ENCODE peak calls at places on chromosomes 3 and 15, in ten cellular contexts. B is HepG2, E is endothelial cell of umbilical vein, F is lower lobe of right lung, X is RWPE1, N is tibial artery, L is astrocyte, Z is cardiac muscle cell, S is uterus, D is upper lobe of right lung. P is an unnamed sample.

GRCh38 chr3:189272500-189273119 is 100.8 kb downstream of the TPRG1 start:
- DNase-seq in B (no peak), E (no peak), F (no peak), X (no peak), N (no peak), L (no peak), Z (peak), S (no peak), D (no peak), P (no peak)

GRCh38 chr3:125386811-125387210 is 11.7 kb upstream of the ZNF148 start:
- DNase-seq in B (no peak), E (no peak), F (no peak), X (no peak), N (peak), L (peak), Z (peak), S (no peak), D (no peak), P (no peak)

GRCh38 chr3:191328383-191328962 is 721 bp upstream of the CCDC50 start:
- DNase-seq in B (no peak), E (peak), F (no peak), X (no peak), N (no peak), L (peak), Z (no peak), S (no peak), D (no peak), P (no peak)

GRCh38 chr15:52331490-52332240 is 36.1 kb upstream of the MYO5C start:
- DNase-seq in B (peak), E (peak), F (no peak), X (peak), N (no peak), L (peak), Z (peak), S (no peak), D (no peak), P (no peak)

GRCh38 chr15:101773496-101774100 is 29.7 kb upstream of the OR4F6 start:
- DNase-seq in B (peak), E (no peak), F (no peak), X (no peak), N (no peak), L (no peak), Z (no peak), S (no peak), D (no peak), P (peak)

GRCh38 chr15:81611679-81612078 is 237.7 kb upstream of the TMC3 start:
- DNase-seq in B (no peak), E (no peak), F (no peak), X (no peak), N (no peak), L (no peak), Z (no peak), S (no peak), D (no peak), P (no peak)

GRCh38 chr15:78950906-78951840 is 6.3 kb upstream of the CTSH start:
- DNase-seq in B (peak), E (no peak), F (no peak), X (no peak), N (no peak), L (peak), Z (peak), S (no peak), D (no peak), P (no peak)

GRCh38 chr3:142152349-142152748 is 3.0 kb upstream of the TFDP2 start:
- DNase-seq in B (peak), E (no peak), F (no peak), X (no peak), N (no peak), L (no peak), Z (no peak), S (no peak), D (no peak), P (no peak)

GRCh38 chr3:108037770-108038169 is 53.1 kb downstream of the CD47 start:
- DNase-seq in B (no peak), E (no peak), F (no peak), X (no peak), N (no peak), L (no peak), Z (no peak), S (no peak), D (no peak), P (no peak)

GRCh38 chr15:37112963-37113362 is 12.6 kb upstream of the MEIS2 start:
- DNase-seq in B (no peak), E (no peak), F (no peak), X (no peak), N (no peak), L (no peak), Z (no peak), S (no peak), D (no peak), P (no peak)

GRCh38 chr3:66416556-66417304 is 84.1 kb downstream of the LRIG1 start:
- DNase-seq in B (no peak), E (no peak), F (no peak), X (no peak), N (no peak), L (peak), Z (peak), S (no peak), D (no peak), P (peak)

GRCh38 chr3:66413151-66413751 is 87.6 kb downstream of the LRIG1 start:
- DNase-seq in B (no peak), E (no peak), F (no peak), X (no peak), N (no peak), L (peak), Z (peak), S (no peak), D (no peak), P (peak)

GRCh38 chr3:66414846-66415245 is 86.0 kb downstream of the LRIG1 start:
- DNase-seq in B (no peak), E (no peak), F (no peak), X (no peak), N (no peak), L (no peak), Z (no peak), S (no peak), D (no peak), P (no peak)

GRCh38 chr3:66418432-66419052 is 82.3 kb downstream of the LRIG1 start:
- DNase-seq in B (no peak), E (peak), F (peak), X (no peak), N (peak), L (peak), Z (no peak), S (no peak), D (peak), P (peak)

DNA sequence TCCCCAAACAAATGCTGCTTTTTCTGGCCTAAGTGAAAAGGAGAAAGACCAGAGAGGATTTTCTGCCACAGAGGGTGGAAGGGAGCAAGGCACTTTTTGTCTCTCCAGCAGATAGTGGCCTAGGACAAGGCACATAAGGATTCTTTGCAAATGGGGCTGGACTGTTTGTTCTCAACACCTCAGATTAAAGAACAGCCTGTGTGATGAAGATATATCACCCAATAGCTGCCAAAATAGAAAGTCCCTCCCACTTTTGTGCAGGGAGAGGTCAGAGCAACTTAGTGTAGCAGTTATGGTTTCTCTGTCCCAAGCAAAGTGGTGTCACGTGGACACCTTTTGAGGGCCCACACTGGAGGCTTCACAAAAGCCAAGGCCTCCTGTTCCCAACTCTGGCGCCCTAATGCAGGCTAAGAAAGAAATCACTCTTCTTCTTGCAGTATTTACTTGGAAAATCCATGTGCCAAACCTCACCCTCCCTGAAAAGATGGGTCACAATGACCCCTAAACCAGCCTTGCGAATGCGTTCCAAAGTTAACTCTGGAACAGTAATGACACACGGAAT is 84.9 kb downstream of the LRIG1 start:
- DNase-seq in B (no peak), E (no peak), F (no peak), X (no peak), N (no peak), L (no peak), Z (no peak), S (no peak), D (no peak), P (no peak)
- H3K27ac ChIP-seq in B (no peak), E (no peak), F (no peak), X (no peak), N (peak), L (no peak), Z (peak), S (peak), D (no peak), P (no peak)

DNA sequence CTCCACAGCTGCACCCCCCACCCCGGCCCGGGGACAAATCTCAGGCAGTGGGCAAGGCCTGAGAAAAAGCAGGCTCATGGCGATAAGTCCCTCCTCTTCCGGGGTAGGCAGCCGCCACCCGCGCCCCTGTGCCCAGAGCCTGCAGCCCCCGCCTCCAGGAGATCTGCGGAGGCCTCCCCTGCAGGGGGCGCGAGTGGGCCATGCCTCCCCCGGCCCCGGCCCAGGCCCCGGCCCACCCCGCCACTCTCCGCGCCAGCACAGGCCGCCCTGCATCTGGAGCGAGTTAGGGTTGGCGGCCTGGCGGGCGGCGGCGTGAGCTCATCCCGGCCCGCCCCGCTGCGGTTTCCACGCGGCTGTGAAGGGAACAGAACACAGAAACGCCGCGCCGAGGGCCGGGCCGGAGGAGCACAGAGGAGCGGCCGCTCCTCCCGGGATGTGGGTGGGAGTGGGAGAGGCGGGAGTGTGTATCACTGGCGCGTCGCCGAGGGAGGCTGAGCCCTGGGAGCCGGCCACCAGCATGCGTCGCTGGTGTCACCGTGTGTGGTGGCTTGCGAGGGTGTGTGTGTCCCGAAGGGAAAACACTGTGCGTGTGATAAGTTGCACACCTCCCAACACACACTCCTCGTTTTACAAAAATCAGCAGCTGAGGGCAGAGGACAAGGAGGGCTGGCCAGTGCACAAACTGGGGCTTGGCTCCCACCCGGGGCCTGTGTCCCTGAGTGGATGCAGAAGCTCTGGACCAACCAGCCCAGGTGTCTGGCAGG is 17.2 kb downstream of the MYL3 start:
- DNase-seq in B (no peak), E (peak), F (peak), X (peak), N (peak), L (peak), Z (peak), S (peak), D (peak), P (no peak)
- TF ChIP-seq CTCF in B (peak), E (peak), F (peak), X (peak), N (peak), L (peak), Z (peak), S (peak), D (peak), P (peak)

DNA sequence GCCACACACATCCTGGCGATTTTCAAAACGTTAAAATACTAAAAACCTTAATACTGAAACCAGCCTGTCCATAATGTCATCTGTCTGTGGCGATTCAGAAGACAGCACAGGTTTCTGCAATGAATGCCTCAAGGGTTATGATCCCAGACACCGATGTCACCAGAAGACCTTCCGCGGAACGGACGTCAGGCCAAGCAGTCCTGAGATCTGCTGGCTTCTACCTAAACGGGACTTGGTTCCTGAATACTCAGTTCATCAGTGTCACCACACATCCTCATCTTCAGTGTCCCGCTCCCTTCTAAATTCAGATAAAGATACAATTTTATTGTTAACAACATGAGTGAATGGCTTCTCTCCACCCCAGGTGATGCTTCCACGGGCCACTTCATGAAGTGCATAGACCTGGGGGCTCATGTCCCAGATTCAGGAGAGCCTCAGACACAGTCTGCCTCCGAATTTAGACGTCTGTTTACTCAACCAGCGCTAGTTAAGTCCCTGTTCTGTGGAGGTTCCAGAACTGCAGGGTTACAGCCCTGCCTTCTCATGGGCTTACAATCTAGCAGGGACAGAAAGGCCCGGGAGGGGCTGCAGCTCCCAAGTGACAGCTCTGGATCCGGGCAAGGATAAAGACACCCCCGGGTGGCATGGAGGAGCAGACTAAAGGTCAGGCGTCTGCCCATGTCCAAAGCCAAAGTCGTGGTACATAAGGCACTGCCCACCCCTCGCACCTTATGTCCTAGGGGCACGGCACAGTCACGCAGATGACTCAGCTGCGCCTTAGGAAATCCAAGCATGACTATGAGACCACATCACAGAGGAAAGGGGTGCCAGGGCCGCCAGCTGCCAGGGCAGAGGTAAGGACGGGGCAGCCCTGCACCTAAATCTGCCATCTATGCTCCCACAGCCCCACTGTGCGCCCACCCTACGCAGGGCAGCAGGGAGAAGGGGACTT is 75.9 kb downstream of the VGLL4 start:
- DNase-seq in B (no peak), E (peak), F (no peak), X (peak), N (peak), L (peak), Z (peak), S (no peak), D (no peak), P (peak)
- H3K27ac ChIP-seq in B (no peak), E (peak), F (peak), X (peak), N (peak), L (peak), Z (peak), S (peak), D (peak), P (peak)

GRCh38 chr15:63169796-63170195 is 12.5 kb upstream of the RPS27L start:
- DNase-seq in B (no peak), E (no peak), F (no peak), X (no peak), N (no peak), L (no peak), Z (no peak), S (no peak), D (no peak), P (no peak)

GRCh38 chr15:63160638-63161037 is 3.4 kb upstream of the RPS27L start:
- DNase-seq in B (no peak), E (no peak), F (no peak), X (no peak), N (no peak), L (no peak), Z (no peak), S (no peak), D (no peak), P (no peak)

GRCh38 chr15:63165166-63165859 is 8.0 kb upstream of the RPS27L start:
- DNase-seq in B (no peak), E (no peak), F (no peak), X (no peak), N (no peak), L (no peak), Z (no peak), S (no peak), D (no peak), P (no peak)

DNA sequence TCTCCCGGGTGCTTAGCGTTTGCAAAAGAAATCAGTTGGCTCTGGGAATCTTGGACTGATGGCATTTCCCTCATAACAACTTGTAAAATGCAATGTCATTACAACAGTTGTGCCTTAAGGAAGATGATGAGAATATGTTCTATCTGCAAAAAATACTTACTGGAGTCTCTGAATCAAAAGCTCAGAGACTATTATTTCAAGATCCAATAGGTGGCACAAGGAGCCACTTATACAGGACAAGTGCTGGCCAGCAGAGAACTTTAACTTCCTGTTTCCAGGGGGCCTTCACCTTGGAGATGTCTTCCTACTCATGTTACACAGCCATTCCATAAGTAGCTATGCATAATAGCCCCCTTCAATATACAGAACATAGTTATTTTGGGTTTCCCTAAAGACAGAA is 8.9 kb upstream of the RPS27L start:
- DNase-seq in B (no peak), E (no peak), F (no peak), X (no peak), N (no peak), L (no peak), Z (peak), S (no peak), D (no peak), P (no peak)
- TF ChIP-seq CTCF in B (no peak), E (no peak), F (peak), X (no peak), N (no peak), L (no peak), Z (no peak), S (no peak), D (peak), P (no peak)

GRCh38 chr3:57959407-57960173 is 48.6 kb upstream of the FLNB start:
- DNase-seq in B (no peak), E (peak), F (no peak), X (no peak), N (peak), L (peak), Z (peak), S (peak), D (no peak), P (no peak)
- H3K27ac ChIP-seq in B (peak), E (no peak), F (peak), X (peak), N (no peak), L (peak), Z (no peak), S (peak), D (peak), P (no peak)

GRCh38 chr3:186775999-186776398 is 7.4 kb upstream of the EIF4A2 start:
- DNase-seq in B (peak), E (no peak), F (no peak), X (no peak), N (no peak), L (peak), Z (peak), S (no peak), D (no peak), P (no peak)
- TF ChIP-seq CTCF in B (peak), E (no peak), F (no peak), X (no peak), N (no peak), L (no peak), Z (peak), S (no peak), D (no peak), P (no peak)

GRCh38 chr3:152291649-152292066 is 22.9 kb downstream of the MBNL1 start:
- DNase-seq in B (no peak), E (no peak), F (no peak), X (no peak), N (no peak), L (peak), Z (peak), S (no peak), D (no peak), P (no peak)

GRCh38 chr3:152287898-152288576 is 19.3 kb downstream of the MBNL1 start:
- DNase-seq in B (no peak), E (no peak), F (no peak), X (peak), N (no peak), L (no peak), Z (no peak), S (no peak), D (no peak), P (no peak)

GRCh38 chr3:152291238-152291637 is 22.5 kb downstream of the MBNL1 start:
- DNase-seq in B (no peak), E (no peak), F (no peak), X (no peak), N (no peak), L (no peak), Z (no peak), S (no peak), D (no peak), P (no peak)

GRCh38 chr3:152290374-152290773 is 21.6 kb downstream of the MBNL1 start:
- DNase-seq in B (no peak), E (no peak), F (no peak), X (no peak), N (no peak), L (no peak), Z (no peak), S (no peak), D (no peak), P (no peak)

GRCh38 chr3:152289708-152290107 is 21.0 kb downstream of the MBNL1 start:
- DNase-seq in B (no peak), E (no peak), F (no peak), X (no peak), N (no peak), L (no peak), Z (no peak), S (no peak), D (no peak), P (no peak)
- H3K27ac ChIP-seq in B (no peak), E (peak), F (no peak), X (no peak), N (peak), L (peak), Z (no peak), S (no peak), D (no peak), P (no peak)

DNA sequence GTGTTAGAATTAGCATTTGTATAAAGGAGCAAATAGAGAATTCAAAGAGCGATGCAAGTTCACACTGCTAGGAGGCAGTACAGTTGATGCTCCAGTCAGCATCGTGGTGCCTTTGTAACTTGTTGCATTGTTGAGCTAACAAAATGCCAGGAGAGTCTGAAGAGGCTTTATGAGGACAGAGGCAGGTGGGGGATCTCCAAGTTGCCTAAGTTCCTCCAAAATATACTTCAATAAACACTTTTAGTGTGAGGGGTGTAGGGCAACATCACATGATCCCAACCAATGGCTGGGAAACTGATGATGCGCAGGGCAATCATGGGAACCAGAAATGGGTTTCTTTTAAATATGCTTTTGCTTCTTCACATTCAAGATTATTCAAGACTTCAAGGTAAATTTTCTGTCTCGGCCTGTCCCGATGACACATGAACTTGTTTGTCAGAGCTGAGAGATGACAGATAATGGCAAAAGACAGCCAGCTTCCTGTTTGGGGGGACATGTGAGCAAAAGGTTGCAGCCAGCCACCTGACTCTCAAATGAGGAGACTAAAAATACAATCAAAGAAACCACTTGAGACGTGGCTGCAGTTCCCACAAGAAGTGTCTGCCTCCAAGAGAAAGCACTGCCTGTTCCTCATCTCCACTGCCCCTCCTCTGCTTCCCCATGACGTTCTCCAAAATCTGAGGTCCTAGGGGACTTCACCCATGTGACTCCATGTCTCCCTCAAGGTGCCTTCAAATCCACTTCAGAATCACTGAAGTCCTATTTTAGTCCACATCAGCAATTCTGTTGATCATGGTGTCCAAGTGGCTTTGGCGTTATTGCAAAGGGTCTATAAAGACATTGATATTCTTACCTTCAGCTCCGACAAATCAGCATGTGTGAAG is 39.3 kb downstream of the KLHL6 start:
- DNase-seq in B (no peak), E (no peak), F (no peak), X (no peak), N (no peak), L (no peak), Z (no peak), S (no peak), D (no peak), P (no peak)
- TF ChIP-seq CTCF in B (no peak), E (no peak), F (no peak), X (no peak), N (no peak), L (no peak), Z (no peak), S (no peak), D (no peak), P (no peak)

GRCh38 chr15:99017322-99017701 is 9.7 kb upstream of the PGPEP1L start:
- DNase-seq in B (no peak), E (no peak), F (no peak), X (no peak), N (no peak), L (no peak), Z (no peak), S (no peak), D (no peak), P (no peak)
- H3K27ac ChIP-seq in B (no peak), E (no peak), F (no peak), X (peak), N (no peak), L (no peak), Z (no peak), S (no peak), D (no peak), P (no peak)